ENCODE peak calls at places on chromosomes 13 and 19, in nine cellular contexts. U is transverse colon, Z is MCF 10A, Y is AG09319, P is uterus, J is H1, Q is sigmoid colon, B is stomach, I is psoas muscle. V is an unnamed sample.

GRCh38 chr13:42422681-42423080 is 150.7 kb downstream of the AKAP11 start:
- DNase-seq in U (no peak), Z (no peak), Y (no peak), P (no peak), J (no peak), Q (no peak), B (no peak), I (no peak), V (no peak)

GRCh38 chr13:102128216-102128800 is 273.5 kb downstream of the FGF14 start:
- DNase-seq in U (no peak), Z (peak; percentile 68), Y (peak; percentile 16), P (no peak), J (no peak), Q (no peak), B (no peak), I (no peak), V (no peak)

GRCh38 chr13:33111414-33112110 is 95.3 kb downstream of the KL start:
- DNase-seq in U (peak; percentile 45), Z (no peak), Y (no peak), P (peak; percentile 53), J (no peak), Q (peak; percentile 74), B (no peak), I (no peak), V (no peak)

GRCh38 chr19:41703602-41704293 is 4.7 kb upstream of the CEACAM5 start:
- DNase-seq in U (peak; percentile 5), Z (no peak), Y (no peak), P (no peak), J (no peak), Q (peak; percentile 30), B (no peak), I (no peak), V (no peak)

GRCh38 chr19:18385359-18385674 is 641 bp upstream of the GDF15 start:
- DNase-seq in U (no peak), Z (no peak), Y (no peak), P (no peak), J (no peak), Q (no peak), B (no peak), I (no peak), V (no peak)

GRCh38 chr19:19628499-19629134 is 597 bp upstream of the LPAR2 start:
- DNase-seq in U (peak; percentile 69), Z (peak; percentile 92), Y (no peak), P (no peak), J (peak; percentile 73), Q (no peak), B (peak; percentile 85), I (no peak), V (no peak)

GRCh38 chr19:7799640-7800355 is 30.2 kb upstream of the EVI5L start:
- DNase-seq in U (peak; percentile 67), Z (peak; percentile 82), Y (peak; percentile 38), P (peak; percentile 44), J (peak; percentile 41), Q (peak; percentile 76), B (peak; percentile 73), I (no peak), V (no peak)

GRCh38 chr13:26558074-26558805 is 757 bp downstream of the WASF3 start:
- DNase-seq in U (no peak), Z (peak; percentile 20), Y (no peak), P (no peak), J (no peak), Q (no peak), B (no peak), I (peak; percentile 56), V (no peak)

GRCh38 chr19:58182577-58182988 is 278 bp upstream of the ZNF274 start:
- DNase-seq in U (no peak), Z (no peak), Y (no peak), P (no peak), J (no peak), Q (no peak), B (no peak), I (no peak), V (no peak)

GRCh38 chr13:75537401-75538365 is at the start of gene COMMD6:
- DNase-seq in U (peak; percentile 77), Z (peak; percentile 94), Y (peak; percentile 73), P (peak; percentile 88), J (peak; percentile 91), Q (peak; percentile 93), B (peak; percentile 73), I (peak; percentile 88), V (no peak)

GRCh38 chr19:47650695-47651094 is 41.8 kb downstream of the BICRA start:
- DNase-seq in U (no peak), Z (no peak), Y (no peak), P (no peak), J (no peak), Q (no peak), B (no peak), I (peak; percentile 20), V (no peak)

GRCh38 chr13:43411741-43412140 is 375.0 kb downstream of the ENOX1 start:
- DNase-seq in U (peak; percentile 19), Z (no peak), Y (no peak), P (peak; percentile 53), J (no peak), Q (peak; percentile 89), B (no peak), I (peak; percentile 87), V (no peak)

GRCh38 chr13:98921786-98922185 is 56.1 kb downstream of the DOCK9 start:
- DNase-seq in U (no peak), Z (no peak), Y (no peak), P (no peak), J (no peak), Q (no peak), B (no peak), I (no peak), V (no peak)

GRCh38 chr19:39182174-39182505 is 14.6 kb upstream of the NCCRP1 start:
- DNase-seq in U (no peak), Z (peak; percentile 44), Y (no peak), P (no peak), J (no peak), Q (no peak), B (no peak), I (no peak), V (no peak)

GRCh38 chr13:30713133-30713532 is 22.2 kb upstream of the ALOX5AP start:
- DNase-seq in U (peak; percentile 20), Z (peak; percentile 57), Y (no peak), P (no peak), J (no peak), Q (no peak), B (no peak), I (no peak), V (no peak)

GRCh38 chr13:50123862-50124535 is 108.8 kb downstream of the KCNRG start:
- DNase-seq in U (peak; percentile 80), Z (peak; percentile 92), Y (peak; percentile 96), P (peak; percentile 85), J (peak; percentile 78), Q (peak; percentile 92), B (peak; percentile 79), I (peak; percentile 94), V (no peak)
- TF ChIP-seq CTCF in U (no peak), Z (no peak), Y (no peak), P (no peak), J (no peak), Q (no peak), B (no peak), I (no peak), V (peak; percentile 56)

GRCh38 chr19:1227313-1227626 is 10.5 kb downstream of the CBARP start:
- DNase-seq in U (no peak), Z (no peak), Y (no peak), P (no peak), J (no peak), Q (no peak), B (no peak), I (no peak), V (no peak)
- TF ChIP-seq CTCF in U (no peak), Z (no peak), Y (no peak), P (no peak), J (no peak), Q (no peak), B (no peak), I (no peak), V (no peak)

GRCh38 chr19:49118565-49119410 is at the start of gene C19orf73:
- DNase-seq in U (peak; percentile 97), Z (peak; percentile 95), Y (peak; percentile 86), P (peak; percentile 92), J (no peak), Q (peak; percentile 97), B (peak; percentile 96), I (peak; percentile 98), V (peak; percentile 99)
- TF ChIP-seq CTCF in U (peak; percentile 8), Z (no peak), Y (no peak), P (no peak), J (no peak), Q (no peak), B (no peak), I (no peak), V (peak; percentile 43)

GRCh38 chr19:13101590-13102415 is 855 bp downstream of the LYL1 start:
- DNase-seq in U (no peak), Z (no peak), Y (no peak), P (peak; percentile 24), J (no peak), Q (no peak), B (no peak), I (no peak), V (no peak)
- TF ChIP-seq CTCF in U (no peak), Z (peak; percentile 1), Y (no peak), P (no peak), J (no peak), Q (no peak), B (no peak), I (no peak), V (no peak)

GRCh38 chr19:40265055-40265762 is 19.9 kb downstream of the AKT2 start:
- DNase-seq in U (no peak), Z (no peak), Y (no peak), P (no peak), J (no peak), Q (no peak), B (no peak), I (peak; percentile 56), V (no peak)

GRCh38 chr19:40266111-40266510 is 19.0 kb downstream of the AKT2 start:
- DNase-seq in U (no peak), Z (no peak), Y (no peak), P (no peak), J (no peak), Q (no peak), B (no peak), I (peak; percentile 95), V (no peak)

GRCh38 chr19:40267601-40267997 is 17.5 kb downstream of the AKT2 start:
- DNase-seq in U (no peak), Z (no peak), Y (no peak), P (no peak), J (no peak), Q (no peak), B (no peak), I (no peak), V (no peak)

GRCh38 chr19:40265763-40266099 is 19.4 kb downstream of the AKT2 start:
- DNase-seq in U (no peak), Z (no peak), Y (no peak), P (no peak), J (no peak), Q (no peak), B (no peak), I (no peak), V (peak; percentile 61)

DNA sequence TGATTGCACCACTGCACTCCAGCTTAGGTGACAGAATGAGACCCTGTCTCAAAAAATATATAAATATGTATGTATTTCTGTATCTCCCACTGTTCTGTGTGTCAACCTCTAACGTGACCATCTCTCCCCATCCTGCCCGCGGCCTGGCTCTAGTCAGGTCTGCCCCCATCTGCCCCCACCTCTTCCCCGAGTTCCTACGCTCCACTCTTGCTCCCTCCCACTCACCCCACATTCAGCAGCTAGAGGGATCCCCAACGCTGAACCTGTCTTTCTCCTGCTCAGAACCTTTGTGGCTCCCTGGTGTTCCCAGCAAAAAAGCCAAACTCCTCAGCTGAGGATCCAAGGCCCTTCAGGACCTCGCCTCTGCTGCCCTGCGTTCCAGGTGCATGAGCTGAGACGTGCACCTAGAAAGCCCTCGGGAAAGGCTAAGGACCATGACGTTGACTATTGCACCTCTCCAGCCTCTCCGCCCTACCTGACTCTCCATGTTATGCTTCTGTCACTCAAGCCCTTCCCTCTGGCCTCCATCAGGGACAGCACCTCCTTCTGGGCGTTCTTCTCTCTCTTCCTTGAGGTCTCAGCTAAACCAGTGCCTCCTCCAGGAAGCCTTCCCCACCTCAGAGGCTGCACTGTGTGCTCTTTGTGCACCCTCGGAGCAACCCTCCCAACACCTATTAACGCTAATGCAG is 18.1 kb downstream of the AKT2 start:
- DNase-seq in U (no peak), Z (no peak), Y (no peak), P (no peak), J (no peak), Q (no peak), B (no peak), I (no peak), V (no peak)
- TF ChIP-seq CTCF in U (no peak), Z (no peak), Y (no peak), P (no peak), J (peak; percentile 30), Q (no peak), B (no peak), I (no peak), V (no peak)

V was measured in chondrocyte.